ENCODE peak calls at places on chromosomes 4 and X, in seven cellular contexts. Q is cardiac muscle cell; S is tibial nerve; U is colonic mucosa; X is left ventricle myocardium inferior; F is CD8-positive, alpha-beta T cell; Z is aorta. R is an unnamed sample.
A peak's percentile ranks its signal among the peaks of the same experiment; 100 is the strongest.

GRCh38 chr4:104763554-104764210 is 269.0 kb upstream of the CXXC4 start:
- DNase-seq in F (no peak), S (no peak), Q (no peak), X (no peak), Z (no peak), U (no peak), R (no peak)

GRCh38 chr4:106583108-106583507 is 214.5 kb upstream of the GIMD1 start:
- DNase-seq in X (no peak), Z (no peak), Q (no peak), F (no peak), U (no peak), S (no peak), R (no peak)

GRCh38 chrX:100700809-100701208 is 31.1 kb downstream of the SYTL4 start:
- DNase-seq in Q (no peak), S (no peak), U (no peak), F (no peak), X (no peak), Z (no peak), R (no peak)

GRCh38 chr4:54709281-54709854 is 51.6 kb downstream of the KIT start:
- DNase-seq in Z (no peak), X (no peak), F (no peak), S (no peak), Q (peak; percentile 31), U (no peak), R (no peak)

GRCh38 chrX:17642891-17643290 is 94.4 kb upstream of the SCML1 start:
- DNase-seq in Z (no peak), Q (no peak), X (no peak), F (no peak), U (no peak), S (no peak), R (no peak)

GRCh38 chr4:183110244-183110643 is 11.2 kb downstream of the WWC2 start:
- DNase-seq in S (no peak), U (no peak), X (no peak), Q (no peak), F (no peak), Z (no peak), R (no peak)

GRCh38 chr4:62661821-62662220 is 1461.7 kb downstream of the ADGRL3 start:
- DNase-seq in F (no peak), S (no peak), Q (no peak), X (no peak), Z (no peak), U (no peak), R (no peak)

GRCh38 chr4:1600811-1601532 is 83.1 kb downstream of the FAM53A start:
- DNase-seq in U (no peak), S (no peak), X (no peak), Z (peak; percentile 67), Q (no peak), F (no peak), R (peak; percentile 42)

GRCh38 chr4:186935881-186936280 is 212.2 kb upstream of the FAT1 start:
- DNase-seq in S (no peak), Q (no peak), F (no peak), Z (no peak), X (no peak), U (no peak), R (no peak)

GRCh38 chr4:7627251-7628250 is 192.8 kb upstream of the PSAPL1 start:
- DNase-seq in Q (no peak), U (no peak), X (no peak), F (no peak), S (no peak), Z (peak; percentile 57), R (no peak)

GRCh38 chr4:157521916-157522315 is 301.4 kb downstream of the GRIA2 start:
- DNase-seq in X (no peak), U (no peak), F (no peak), S (no peak), Q (peak; percentile 12), Z (no peak), R (no peak)

GRCh38 chr4:44722001-44722400 is 4.4 kb downstream of the GNPDA2 start:
- DNase-seq in X (no peak), Z (no peak), Q (no peak), U (no peak), S (no peak), F (no peak), R (no peak)

GRCh38 chr4:31548823-31549222 is 828.7 kb downstream of the PCDH7 start:
- DNase-seq in X (no peak), F (no peak), U (no peak), Q (no peak), S (no peak), Z (no peak), R (no peak)

DNA sequence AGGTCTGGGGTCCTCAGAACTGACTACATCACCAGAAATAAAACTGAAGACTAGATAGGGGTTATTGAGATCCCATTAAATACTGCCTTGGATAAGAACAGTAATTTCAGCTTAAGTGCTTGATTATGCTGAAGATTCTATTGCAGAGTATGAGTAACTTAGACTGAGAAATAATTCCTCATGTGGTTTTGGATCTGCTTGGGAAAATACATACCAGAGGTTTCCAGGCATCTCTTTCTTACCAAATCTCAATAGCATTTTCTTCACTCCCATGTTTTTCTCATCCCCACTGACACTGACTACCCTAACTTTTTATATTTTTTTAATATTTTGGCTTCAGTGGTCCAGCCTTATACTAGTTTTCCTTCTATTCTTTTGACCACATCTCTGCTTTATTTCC is 92.0 kb upstream of the TEX13D start:
- DNase-seq in Q (no peak), Z (no peak), F (no peak), U (no peak), S (no peak), X (no peak), R (no peak)
- H3K4me3 ChIP-seq in Q (no peak overlapping the region), Z (no peak overlapping the region), F (no peak overlapping the region), U (no peak overlapping the region), S (no peak overlapping the region), X (no peak overlapping the region), R (no peak overlapping the region)

GRCh38 chrX:26958261-26958660 is 504.9 kb downstream of the PPP4R3C start:
- DNase-seq in X (no peak), S (no peak), U (no peak), Z (no peak), Q (no peak), F (no peak), R (no peak)
- H3K27ac ChIP-seq in X (no peak overlapping the region), S (no peak overlapping the region), U (no peak overlapping the region), Z (no peak overlapping the region), Q (no peak overlapping the region), F (no peak overlapping the region), R (no peak overlapping the region)

GRCh38 chr4:77771566-77771965 is 47.6 kb downstream of the CNOT6L start:
- DNase-seq in U (no peak), Z (no peak), X (no peak), F (no peak), Q (no peak), S (no peak), R (no peak)
- H3K4me1 ChIP-seq in U (peaks cover 3% of the 10 kb centered on the region), Z (no peaks in the 10 kb centered on the region), X (peaks cover 9% of the 10 kb centered on the region), F (peaks cover 19% of the 10 kb centered on the region), Q (no peaks in the 10 kb centered on the region), S (no peaks in the 10 kb centered on the region), R (peaks cover 7% of the 10 kb centered on the region)

DNA sequence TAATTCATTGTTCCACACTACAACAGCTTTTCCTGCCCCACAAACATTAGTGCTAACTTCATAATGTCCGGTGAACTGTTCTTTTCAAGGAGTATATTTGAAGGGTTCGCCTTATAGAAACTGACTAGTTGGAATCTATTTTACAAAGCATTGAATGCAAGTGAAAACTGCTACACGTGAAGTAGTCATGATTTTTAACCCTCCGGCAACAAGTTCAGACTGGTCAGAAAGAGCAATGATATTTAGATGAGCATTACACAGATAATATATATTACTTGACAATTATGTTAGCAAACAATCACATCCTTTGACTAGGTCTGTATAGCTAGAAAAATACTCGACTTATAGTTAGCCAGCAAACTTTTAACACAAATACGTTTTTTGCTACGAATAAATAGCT is 1.7 kb upstream of the SLAIN2 start:
- DNase-seq in F (no peak), U (no peak), Z (no peak), Q (no peak), X (no peak), S (no peak), R (no peak)
- H3K4me3 ChIP-seq in F (no peak overlapping the region), U (no peak overlapping the region), Z (no peak overlapping the region), Q (no peak overlapping the region), X (no peak overlapping the region), S (no peak overlapping the region), R (no peak overlapping the region)

R was measured in psoas muscle.